ENCODE peak calls at places on chromosomes 7 and 10, in nine cellular contexts. C, I, Z, B, P, M, A, U and F are unnamed samples.

GRCh38 chr7:2005746-2006145 is 227.0 kb downstream of the MAD1L1 start:
- DNase-seq in C (no peak), I (peak), Z (no peak), B (no peak), P (no peak), M (no peak), A (no peak), U (no peak), F (no peak)

GRCh38 chr10:71029411-71029881 is 141.1 kb upstream of the PCBD1 start:
- DNase-seq in C (no peak), I (peak), Z (no peak), B (no peak), P (no peak), M (peak), A (no peak), U (no peak), F (no peak)

GRCh38 chr7:17608114-17608833 is 309.8 kb downstream of the AHR start:
- DNase-seq in C (no peak), I (no peak), Z (no peak), B (no peak), P (peak), M (no peak), A (no peak), U (no peak), F (no peak)

GRCh38 chr10:62813453-62813852 is 2.7 kb downstream of the EGR2 start:
- DNase-seq in C (no peak), I (no peak), Z (no peak), B (no peak), P (no peak), M (no peak), A (no peak), U (no peak), F (no peak)

GRCh38 chr7:47327698-47328391 is 254.1 kb downstream of the TNS3 start:
- DNase-seq in C (no peak), I (peak), Z (peak), B (no peak), P (peak), M (peak), A (peak), U (peak), F (peak)

GRCh38 chr7:35551682-35552081 is 143.3 kb downstream of the HERPUD2 start:
- DNase-seq in C (no peak), I (no peak), Z (no peak), B (no peak), P (no peak), M (no peak), A (no peak), U (no peak), F (no peak)

GRCh38 chr10:3774814-3775670 is 10.0 kb downstream of the KLF6 start:
- DNase-seq in C (no peak), I (peak), Z (no peak), B (no peak), P (peak), M (peak), A (no peak), U (no peak), F (no peak)

GRCh38 chr10:110006358-110007170 is 1.2 kb upstream of the ADD3 start:
- DNase-seq in C (peak), I (peak), Z (no peak), B (no peak), P (peak), M (peak), A (peak), U (no peak), F (peak)

GRCh38 chr7:36096460-36097095 is 56.5 kb upstream of the EEPD1 start:
- DNase-seq in C (no peak), I (no peak), Z (no peak), B (no peak), P (no peak), M (no peak), A (no peak), U (no peak), F (peak)

GRCh38 chr10:93357680-93358079 is 124.5 kb downstream of the MYOF start:
- DNase-seq in C (peak), I (no peak), Z (no peak), B (no peak), P (peak), M (no peak), A (no peak), U (peak), F (peak)

GRCh38 chr10:80260295-80261243 is 28.9 kb downstream of the MAT1A start:
- DNase-seq in C (peak), I (no peak), Z (no peak), B (no peak), P (no peak), M (no peak), A (no peak), U (no peak), F (peak)

GRCh38 chr10:93916257-93917063 is 22.7 kb downstream of the SLC35G1 start:
- DNase-seq in C (peak), I (no peak), Z (no peak), B (no peak), P (peak), M (no peak), A (no peak), U (peak), F (peak)

GRCh38 chr7:516606-517456 is 2.8 kb downstream of the PDGFA start:
- DNase-seq in C (peak), I (peak), Z (peak), B (no peak), P (peak), M (peak), A (no peak), U (peak), F (peak)

GRCh38 chr10:49441488-49442476 is 45.9 kb upstream of the DRGX start:
- DNase-seq in C (no peak), I (no peak), Z (no peak), B (no peak), P (peak), M (no peak), A (no peak), U (no peak), F (no peak)

GRCh38 chr10:132447446-132448247 is 50.6 kb downstream of the PWWP2B start:
- DNase-seq in C (peak), I (no peak), Z (peak), B (peak), P (peak), M (no peak), A (no peak), U (no peak), F (peak)

GRCh38 chr10:176677-177076 is 41.4 kb downstream of the ZMYND11 start:
- DNase-seq in C (no peak), I (no peak), Z (no peak), B (no peak), P (no peak), M (no peak), A (no peak), U (no peak), F (no peak)

GRCh38 chr10:51171946-51172345 is 97.7 kb downstream of the PRKG1 start:
- DNase-seq in C (no peak), I (no peak), Z (no peak), B (no peak), P (peak), M (no peak), A (no peak), U (no peak), F (peak)

GRCh38 chr10:122649903-122650302 is 49.7 kb downstream of the C10orf120 start:
- DNase-seq in C (no peak), I (no peak), Z (no peak), B (no peak), P (no peak), M (no peak), A (no peak), U (no peak), F (no peak)

GRCh38 chr7:108097703-108098102 is 32.5 kb downstream of the LAMB4 start:
- DNase-seq in C (peak), I (no peak), Z (no peak), B (no peak), P (peak), M (no peak), A (no peak), U (no peak), F (no peak)

GRCh38 chr10:57098146-57098545 is 737.1 kb upstream of the ZWINT start:
- DNase-seq in C (no peak), I (no peak), Z (no peak), B (no peak), P (no peak), M (no peak), A (no peak), U (no peak), F (no peak)